ENCODE peak calls at places on chromosome 19, in ten cellular contexts. L, X, K, F, Y, A, V, G, Q and R are unnamed samples.

GRCh38 chr19:17794731-17795494 is at the start of gene B3GNT3:
- DNase-seq in K (no peak), L (no peak), V (no peak), Q (peak), F (no peak), X (peak), G (no peak), Y (no peak), A (no peak), R (no peak)

GRCh38 chr19:14979498-14980255 is at the start of gene SLC1A6:
- DNase-seq in A (no peak), F (no peak), V (peak), G (no peak), X (no peak), Y (peak), Q (no peak), L (no peak), K (no peak), R (no peak)

GRCh38 chr19:50817941-50818858 is 5.4 kb downstream of the KLK1 start:
- DNase-seq in X (peak), G (no peak), Q (peak), K (no peak), V (peak), L (peak), A (no peak), Y (peak), F (no peak), R (no peak)

GRCh38 chr19:28878862-28879566 is 333.9 kb downstream of the UQCRFS1 start:
- DNase-seq in L (peak), Y (peak), F (peak), G (peak), A (peak), X (peak), K (peak), V (peak), Q (peak), R (peak)

GRCh38 chr19:4776436-4777205 is 14.9 kb upstream of the FEM1A start:
- DNase-seq in V (peak), K (no peak), G (no peak), X (no peak), Q (no peak), L (no peak), Y (no peak), F (no peak), A (no peak), R (no peak)

GRCh38 chr19:17379221-17379631 is 2.1 kb upstream of the PLVAP start:
- DNase-seq in A (no peak), V (no peak), F (no peak), L (no peak), K (no peak), Y (peak), G (no peak), X (no peak), Q (no peak), R (no peak)

GRCh38 chr19:49097453-49098288 is 12.4 kb downstream of the SNRNP70 start:
- DNase-seq in A (no peak), L (peak), G (peak), Y (peak), V (peak), K (no peak), F (no peak), Q (peak), X (peak), R (no peak)

GRCh38 chr19:37948362-37948761 is 41.4 kb downstream of the SIPA1L3 start:
- DNase-seq in G (no peak), Q (no peak), F (no peak), K (no peak), A (no peak), Y (no peak), X (no peak), L (no peak), V (no peak), R (no peak)

GRCh38 chr19:49786432-49786831 is 19.6 kb downstream of the AP2A1 start:
- DNase-seq in A (no peak), G (no peak), F (peak), X (peak), V (no peak), Y (no peak), L (peak), K (no peak), Q (peak), R (no peak)

GRCh38 chr19:40612831-40613668 is 11.9 kb downstream of the LTBP4 start:
- DNase-seq in X (peak), F (no peak), Y (no peak), V (peak), A (no peak), Q (peak), G (peak), L (peak), K (no peak), R (no peak)

GRCh38 chr19:4014541-4015491 is 7.3 kb downstream of the PIAS4 start:
- DNase-seq in Y (no peak), K (no peak), Q (no peak), V (peak), G (no peak), F (no peak), X (no peak), L (no peak), A (no peak), R (no peak)

GRCh38 chr19:4415352-4415751 is 12.9 kb downstream of the CHAF1A start:
- DNase-seq in F (no peak), Y (no peak), G (no peak), V (no peak), A (no peak), Q (peak), K (no peak), L (no peak), X (no peak), R (no peak)

GRCh38 chr19:9757544-9758501 is 10.7 kb downstream of the ZNF846 start:
- DNase-seq in F (no peak), L (peak), Y (no peak), G (no peak), A (no peak), X (no peak), Q (no peak), K (no peak), V (no peak), R (no peak)

GRCh38 chr19:55647732-55648656 is at the start of gene CCDC106:
- DNase-seq in A (no peak), Q (peak), V (peak), L (peak), G (peak), K (no peak), Y (peak), F (no peak), X (peak), R (no peak)

GRCh38 chr19:57887195-57887941 is 1.5 kb downstream of the ZNF814 start:
- DNase-seq in A (no peak), L (no peak), X (no peak), Y (no peak), V (no peak), Q (no peak), K (no peak), G (no peak), F (no peak), R (no peak)
- TF ChIP-seq CTCF in A (no peak), L (no peak), X (no peak), Y (no peak), V (no peak), Q (no peak), K (no peak), G (no peak), F (no peak), R (peak)

DNA sequence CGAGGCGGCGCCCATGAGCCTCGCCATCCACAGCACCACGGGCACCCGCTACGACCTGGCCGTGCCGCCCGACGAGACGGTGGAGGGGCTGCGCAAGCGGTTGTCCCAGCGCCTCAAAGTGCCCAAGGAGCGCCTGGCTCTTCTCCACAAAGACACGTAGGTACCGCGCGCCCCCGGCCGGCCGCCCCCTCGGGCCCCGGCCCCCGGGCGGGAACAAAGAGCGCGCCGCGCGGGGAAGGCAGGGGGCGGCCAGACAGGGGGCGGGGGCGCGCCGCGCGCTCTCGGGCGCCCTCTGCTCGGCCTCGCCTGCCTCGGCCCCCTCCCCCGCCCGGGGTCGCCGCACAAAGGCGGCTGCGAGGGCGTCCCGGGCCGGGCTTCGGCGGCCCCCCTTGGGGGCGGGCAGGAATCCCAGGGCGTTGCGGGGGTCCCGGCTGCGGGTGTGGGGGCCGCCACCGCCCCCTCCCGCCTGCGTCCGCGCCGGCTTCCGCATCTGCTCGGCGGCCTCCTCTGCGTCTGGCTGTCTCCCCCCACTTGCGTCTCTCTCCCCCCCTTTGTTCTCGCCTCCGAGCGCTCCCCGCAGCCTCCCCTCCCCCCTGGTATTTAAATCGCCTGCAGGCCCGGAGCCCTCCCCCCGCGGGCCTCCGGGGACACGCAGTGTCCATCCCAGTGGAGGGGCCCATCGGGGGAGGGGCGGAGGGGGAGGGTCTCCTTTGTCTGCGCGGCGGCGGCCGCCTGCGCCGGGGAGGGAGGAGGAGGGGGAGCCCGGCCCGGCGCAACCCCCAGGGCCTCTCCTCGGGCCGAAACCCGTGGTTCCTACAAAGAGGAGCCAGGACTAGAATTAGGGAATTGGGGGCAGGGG is 2.2 kb downstream of the MIDN start:
- DNase-seq in X (no peak), A (no peak), V (peak), F (no peak), Y (peak), G (no peak), K (no peak), Q (peak), L (no peak), R (no peak)
- TF ChIP-seq CTCF in X (peak), A (no peak), V (no peak), F (no peak), Y (no peak), G (no peak), K (no peak), Q (no peak), L (no peak), R (no peak)

DNA sequence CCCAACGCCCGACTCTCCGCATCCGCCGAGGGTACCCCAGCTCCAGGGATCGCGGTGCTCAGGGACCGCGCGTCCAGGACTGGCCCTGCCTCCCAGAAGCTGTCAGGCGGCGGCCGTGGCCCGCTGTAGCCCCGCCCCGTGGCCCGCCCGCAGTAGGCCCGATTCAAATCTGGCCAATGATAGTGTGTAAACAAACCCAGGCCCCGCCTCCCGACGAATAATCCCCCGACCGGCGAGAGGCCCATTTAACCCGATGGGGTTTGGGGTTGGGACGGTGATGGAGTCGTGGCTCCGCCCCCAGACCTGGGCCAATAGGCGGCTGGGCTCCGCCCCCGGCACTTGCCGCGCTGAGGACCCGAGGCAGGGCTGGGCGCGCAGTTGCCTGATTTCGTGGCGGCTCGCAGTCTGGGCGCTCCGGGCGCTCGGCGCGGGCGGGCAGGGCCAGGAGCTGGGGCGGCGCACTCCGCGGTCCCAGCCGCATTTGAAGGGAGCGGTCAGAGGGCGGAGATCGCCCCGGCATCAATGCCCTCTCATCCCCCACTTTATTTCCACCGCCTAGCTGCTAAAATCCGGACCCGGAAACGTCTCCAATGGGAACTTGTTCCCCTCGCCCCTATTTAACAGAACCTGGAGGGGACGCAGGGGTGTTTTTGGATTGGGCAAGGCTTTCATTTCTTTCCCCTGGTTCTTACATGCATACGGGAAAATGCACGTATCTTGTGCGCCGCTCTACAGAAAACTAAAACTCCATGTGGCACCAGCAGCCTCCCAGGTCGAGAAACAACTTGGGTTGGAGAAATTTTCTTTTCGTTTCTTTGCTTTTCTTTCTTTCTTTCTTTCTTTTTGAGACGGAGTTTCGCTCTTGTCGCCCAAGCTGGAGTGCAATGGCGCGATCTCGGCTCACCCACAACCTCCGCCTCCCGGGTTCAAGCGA is 8.4 kb upstream of the BICRA start:
- DNase-seq in F (peak), K (peak), A (peak), L (peak), Q (peak), V (peak), Y (peak), G (peak), X (peak), R (peak)
- TF ChIP-seq CTCF in F (no peak), K (no peak), A (no peak), L (no peak), Q (no peak), V (peak), Y (no peak), G (no peak), X (no peak), R (no peak)

DNA sequence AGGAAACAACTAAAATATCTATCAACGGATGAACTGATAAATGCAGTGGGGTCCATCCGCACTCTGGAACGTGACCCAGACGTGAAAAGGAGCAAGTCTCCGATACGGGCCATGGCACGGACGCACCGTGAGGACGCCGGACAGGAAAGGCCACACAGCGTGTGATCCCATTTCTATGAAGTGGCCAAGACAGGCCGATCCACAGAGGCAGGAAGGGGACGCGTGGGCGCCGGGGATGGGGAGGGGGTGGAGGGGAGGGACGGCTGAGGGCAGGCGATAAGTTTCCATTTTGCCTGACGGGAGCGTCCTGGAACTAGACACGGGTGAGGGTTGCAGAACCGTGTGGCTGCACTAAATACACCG is 13.8 kb downstream of the SHC2 start:
- DNase-seq in Q (no peak), V (no peak), Y (no peak), G (no peak), X (no peak), A (no peak), F (no peak), K (no peak), L (no peak), R (no peak)
- TF ChIP-seq CTCF in Q (no peak), V (no peak), Y (no peak), G (no peak), X (no peak), A (no peak), F (no peak), K (no peak), L (no peak), R (no peak)

GRCh38 chr19:46931197-46931596 is 70.4 kb downstream of the ARHGAP35 start:
- DNase-seq in K (no peak), V (no peak), X (no peak), L (no peak), G (no peak), Q (no peak), A (no peak), F (no peak), Y (no peak), R (no peak)

GRCh38 chr19:46927893-46928292 is 67.1 kb downstream of the ARHGAP35 start:
- DNase-seq in G (peak), K (no peak), F (no peak), Q (no peak), V (no peak), Y (no peak), L (no peak), A (no peak), X (no peak), R (no peak)

GRCh38 chr19:46926201-46927071 is 65.6 kb downstream of the ARHGAP35 start:
- DNase-seq in L (no peak), G (no peak), V (no peak), K (no peak), Y (no peak), A (no peak), F (no peak), Q (peak), X (no peak), R (no peak)

GRCh38 chr19:46927106-46927505 is 66.3 kb downstream of the ARHGAP35 start:
- DNase-seq in F (no peak), X (no peak), L (no peak), K (no peak), Y (no peak), Q (no peak), A (no peak), G (no peak), V (no peak), R (no peak)

GRCh38 chr19:46928951-46929350 is 68.2 kb downstream of the ARHGAP35 start:
- DNase-seq in L (peak), F (no peak), K (no peak), A (no peak), Y (no peak), X (no peak), Q (peak), G (no peak), V (no peak), R (no peak)
- TF ChIP-seq CTCF in L (peak), F (peak), K (peak), A (no peak), Y (no peak), X (peak), Q (peak), G (no peak), V (peak), R (peak)

GRCh38 chr19:10838377-10838776 is 2.4 kb upstream of the TMED1 start:
- DNase-seq in F (no peak), L (no peak), A (no peak), Q (no peak), Y (no peak), K (no peak), G (no peak), V (no peak), X (no peak), R (no peak)

GRCh38 chr19:10832659-10833296 is 3.2 kb downstream of the TMED1 start:
- DNase-seq in L (no peak), G (no peak), F (no peak), Y (no peak), V (no peak), K (no peak), A (no peak), X (no peak), Q (no peak), R (no peak)

GRCh38 chr19:10835089-10835753 is 791 bp downstream of the TMED1 start:
- DNase-seq in G (peak), A (no peak), F (no peak), L (no peak), K (no peak), V (no peak), X (peak), Y (no peak), Q (no peak), R (no peak)

GRCh38 chr19:10836478-10837325 is 690 bp upstream of the TMED1 start:
- DNase-seq in V (no peak), X (peak), G (peak), K (no peak), Y (no peak), F (peak), Q (peak), L (peak), A (peak), R (no peak)

GRCh38 chr19:10835754-10836477 is at the start of gene TMED1:
- DNase-seq in F (peak), V (peak), Y (peak), Q (peak), A (peak), X (peak), K (peak), G (peak), L (peak), R (peak)
- TF ChIP-seq CTCF in F (peak), V (peak), Y (peak), Q (no peak), A (peak), X (no peak), K (peak), G (no peak), L (no peak), R (no peak)

GRCh38 chr19:31180907-31181306 is 168.3 kb downstream of the TSHZ3 start:
- DNase-seq in F (no peak), Y (no peak), L (no peak), G (no peak), X (no peak), A (no peak), K (no peak), Q (no peak), V (no peak), R (no peak)
- TF ChIP-seq CTCF in F (no peak), Y (no peak), L (no peak), G (no peak), X (no peak), A (no peak), K (no peak), Q (no peak), V (no peak), R (no peak)

GRCh38 chr19:39345956-39346355 is 3.7 kb downstream of the SAMD4B start:
- DNase-seq in X (no peak), Q (no peak), V (no peak), F (no peak), Y (no peak), G (no peak), K (no peak), L (no peak), A (no peak), R (no peak)
- TF ChIP-seq CTCF in X (no peak), Q (no peak), V (no peak), F (no peak), Y (peak), G (no peak), K (peak), L (peak), A (no peak), R (no peak)